ENCODE peak calls at places on chromosomes 5 and 9, in six cellular contexts. J, R, E, F, T and D are unnamed samples.

GRCh38 chr9:133733421-133734250 is 4.5 kb downstream of the SARDH start:
- DNase-seq in R (no peak), E (no peak), T (no peak), F (no peak), J (no peak), D (no peak)

GRCh38 chr9:89686134-89686533 is 81.3 kb downstream of the GADD45G start:
- DNase-seq in J (no peak), F (peak; percentile 90), R (no peak), T (peak; percentile 57), E (no peak), D (no peak)

GRCh38 chr5:174204914-174205313 is 159.4 kb downstream of the NSG2 start:
- DNase-seq in J (no peak), E (no peak), R (no peak), F (peak; percentile 60), T (no peak), D (no peak)

GRCh38 chr9:111601237-111602018 is 2.0 kb upstream of the PTGR1 start:
- DNase-seq in F (no peak), E (peak; percentile 75), R (no peak), T (no peak), J (no peak), D (no peak)

GRCh38 chr5:155189981-155190380 is 176.4 kb downstream of the KIF4B start:
- DNase-seq in J (no peak), F (no peak), E (no peak), T (no peak), R (no peak), D (no peak)

GRCh38 chr9:15150939-15151338 is 156.1 kb downstream of the TTC39B start:
- DNase-seq in J (no peak), E (no peak), F (no peak), R (no peak), T (no peak), D (no peak)

GRCh38 chr5:75368391-75368790 is 31.4 kb downstream of the HMGCR start:
- DNase-seq in R (no peak), E (no peak), J (peak; percentile 16), T (no peak), F (no peak), D (peak; percentile 14)

GRCh38 chr5:139776856-139777255 is 18.8 kb upstream of the PSD2 start:
- DNase-seq in T (no peak), R (no peak), J (no peak), F (no peak), E (no peak), D (no peak)

GRCh38 chr5:175778951-175779475 is 92.4 kb upstream of the CPLX2 start:
- DNase-seq in J (no peak), R (peak; percentile 15), T (peak; percentile 40), E (peak; percentile 40), F (peak; percentile 68), D (no peak)

GRCh38 chr9:3936520-3937235 is 363.2 kb downstream of the GLIS3 start:
- DNase-seq in F (no peak), E (no peak), T (no peak), J (no peak), R (no peak), D (no peak)

GRCh38 chr5:1291611-1292080 is 3.2 kb downstream of the TERT start:
- DNase-seq in R (no peak), J (no peak), T (no peak), F (no peak), E (no peak), D (no peak)

GRCh38 chr9:581673-582497 is 259.6 kb upstream of the DMRT1 start:
- DNase-seq in R (peak; percentile 2), E (no peak), F (peak; percentile 30), J (no peak), T (no peak), D (no peak)

GRCh38 chr5:15752886-15753285 is 252.9 kb downstream of the FBXL7 start:
- DNase-seq in T (no peak), F (peak; percentile 4), R (no peak), J (no peak), E (no peak), D (no peak)

GRCh38 chr5:102911973-102912372 is 156.9 kb downstream of the PAM start:
- DNase-seq in E (no peak), R (peak; percentile 61), F (no peak), J (peak; percentile 24), T (no peak), D (peak; percentile 17)

GRCh38 chr5:74327339-74327685 is 313.2 kb downstream of the ENC1 start:
- DNase-seq in T (no peak), R (no peak), E (no peak), F (no peak), J (no peak), D (no peak)

GRCh38 chr5:132044207-132044606 is 16.2 kb upstream of the IL3 start:
- DNase-seq in J (no peak), R (no peak), T (peak; percentile 3), E (no peak), F (no peak), D (no peak)

GRCh38 chr9:87890866-87891265 is 8.2 kb downstream of the SPATA31E1 start:
- DNase-seq in R (no peak), T (no peak), E (no peak), F (no peak), J (no peak), D (no peak)

GRCh38 chr9:97803167-97804058 is 49.6 kb upstream of the FOXE1 start:
- DNase-seq in J (no peak), E (peak; percentile 71), T (peak; percentile 84), F (peak; percentile 90), R (peak; percentile 28), D (no peak)
- TF ChIP-seq CTCF in J (no peak), E (no peak), T (peak; percentile 55), F (no peak), R (peak; percentile 7), D (no peak)

DNA sequence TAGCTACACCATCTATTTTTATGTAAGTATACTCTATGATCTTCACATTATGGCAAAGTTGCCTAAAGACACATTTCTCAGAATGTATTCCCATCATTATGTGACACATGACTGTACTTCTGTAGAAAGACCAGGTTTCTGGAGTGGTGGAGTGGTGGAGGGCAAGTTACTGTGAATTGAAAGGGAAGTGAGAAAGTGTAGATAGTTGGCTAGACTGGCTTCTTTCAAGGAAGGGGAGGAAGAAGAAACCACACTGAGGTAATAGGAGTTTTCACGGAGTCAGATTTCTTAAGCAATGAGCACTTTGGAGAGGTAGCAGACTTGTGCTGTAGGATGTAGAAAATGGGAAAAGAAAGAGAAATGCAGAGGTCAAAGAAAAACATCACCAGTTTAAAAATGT is 50.9 kb upstream of the EQTN start:
- DNase-seq in J (no peak), F (no peak), E (no peak), T (no peak), R (no peak), D (no peak)
- H3K4me3 ChIP-seq in J (no peak overlapping the region), F (no peak overlapping the region), E (no peak overlapping the region), T (no peak overlapping the region), R (no peak overlapping the region), D (no peak overlapping the region)

DNA sequence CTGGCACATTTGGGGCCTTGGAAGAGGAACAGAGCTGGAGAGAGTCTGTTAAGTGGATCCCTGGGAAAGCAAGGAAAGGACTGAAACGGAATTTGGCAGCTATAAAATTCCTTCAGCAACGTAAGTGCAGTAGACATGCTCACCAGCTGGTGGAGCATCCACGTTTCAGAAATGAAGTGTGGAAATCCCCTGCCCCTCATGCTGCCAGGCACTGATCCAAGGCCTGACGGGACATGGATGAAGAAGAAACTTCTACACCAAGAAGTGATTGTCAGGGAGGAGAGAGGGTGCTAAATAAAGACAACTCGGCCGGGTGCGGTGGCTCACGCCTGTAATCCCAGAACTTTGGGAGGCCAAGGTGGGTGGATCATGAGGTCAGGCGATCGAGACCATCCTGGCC is 209.3 kb downstream of the ROR2 start:
- DNase-seq in F (no peak), T (no peak), J (peak; percentile 69), R (no peak), E (no peak), D (peak; percentile 36)
- TF ChIP-seq CTCF in F (no peak), T (peak; percentile 12), J (peak; percentile 53), R (peak; percentile 8), E (no peak), D (peak; percentile 38)

DNA sequence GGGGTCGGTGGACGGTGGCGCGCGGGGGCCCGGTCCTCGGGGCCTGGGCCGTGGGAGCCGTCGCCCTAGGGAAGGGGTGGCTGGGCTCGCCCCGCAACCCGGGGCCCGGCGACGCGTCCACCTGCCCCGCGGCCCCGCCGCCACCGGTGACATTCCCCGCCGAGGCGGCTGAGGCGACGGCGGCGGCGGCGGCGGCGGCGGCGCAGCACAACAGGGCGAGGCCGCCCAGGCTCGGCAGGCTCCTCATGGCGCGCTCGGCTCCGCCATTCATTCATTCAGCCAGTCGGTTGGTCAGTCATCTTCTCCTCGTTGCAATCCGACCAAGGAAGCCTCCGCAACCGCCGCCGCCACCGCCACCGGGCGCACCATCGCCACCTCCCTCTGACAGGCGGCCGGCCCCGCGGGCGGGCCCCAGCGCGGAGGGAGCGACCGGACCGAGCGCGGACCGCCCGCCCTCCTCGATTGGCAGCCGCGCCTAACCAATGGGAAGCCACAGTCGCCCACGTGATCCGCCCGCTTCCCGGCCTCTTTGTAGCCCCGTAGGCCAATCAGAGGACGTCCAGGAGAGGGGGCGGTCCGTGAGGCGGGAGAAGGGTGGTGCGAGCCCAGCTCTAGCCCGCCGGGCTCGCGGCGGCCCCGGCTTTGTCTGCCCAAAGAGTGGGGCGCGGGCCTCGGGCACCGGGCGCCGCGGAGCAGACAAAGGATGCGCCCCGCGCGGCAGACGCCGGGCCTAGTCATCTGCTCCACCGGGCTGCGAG is at the start of gene MEGF9:
- DNase-seq in J (peak; percentile 91), F (peak; percentile 98), E (peak; percentile 94), R (peak; percentile 90), T (peak; percentile 99), D (peak; percentile 86)
- H3K4me3 ChIP-seq in J (peak within 1 kb of the TSS; percentile 77), F (peak within 1 kb of the TSS; percentile 58), E (peak within 1 kb of the TSS; percentile 86), R (peak within 1 kb of the TSS; percentile 62), T (peak within 1 kb of the TSS; percentile 83), D (peak within 1 kb of the TSS; percentile 72)

GRCh38 chr5:129768715-129769114 is 20.8 kb downstream of the MINAR2 start:
- DNase-seq in F (no peak), T (no peak), J (no peak), R (no peak), E (no peak), D (no peak)

GRCh38 chr5:129770034-129770433 is 22.1 kb downstream of the MINAR2 start:
- DNase-seq in R (no peak), J (no peak), E (no peak), F (no peak), T (no peak), D (no peak)

GRCh38 chr5:129767927-129768380 is 20.1 kb downstream of the MINAR2 start:
- DNase-seq in J (peak; percentile 71), T (peak; percentile 75), F (peak; percentile 62), E (peak; percentile 55), R (peak; percentile 92), D (peak; percentile 49)

GRCh38 chr5:129763651-129764050 is 15.8 kb downstream of the MINAR2 start:
- DNase-seq in F (no peak), J (no peak), E (no peak), R (no peak), T (no peak), D (no peak)

DNA sequence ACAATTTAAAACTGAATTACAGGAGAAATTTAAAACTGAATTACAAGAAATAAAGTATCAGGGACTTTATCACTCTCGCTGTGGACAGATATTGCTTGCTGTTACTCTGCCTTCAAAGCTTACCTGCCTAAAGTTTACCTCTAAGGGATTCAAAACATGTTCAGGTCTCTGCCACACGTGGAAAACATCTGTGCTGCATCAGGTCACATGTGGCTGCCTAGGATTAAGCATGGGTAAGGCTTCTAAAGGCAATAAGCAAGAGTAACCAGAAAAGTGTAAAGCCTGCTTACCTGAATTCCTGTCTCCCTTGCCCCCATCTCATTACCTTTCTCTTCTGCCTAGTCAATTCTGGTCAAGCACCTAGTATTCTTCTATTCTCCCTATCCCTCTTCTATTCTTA is 18.9 kb downstream of the MINAR2 start:
- DNase-seq in J (no peak), F (no peak), T (no peak), R (no peak), E (no peak), D (no peak)
- TF ChIP-seq CTCF in J (no peak), F (no peak), T (no peak), R (no peak), E (no peak), D (no peak)

GRCh38 chr5:168382421-168382820 is 91.0 kb downstream of the WWC1 start:
- DNase-seq in T (no peak), F (no peak), R (no peak), J (no peak), E (no peak), D (no peak)
- H3K4me3 ChIP-seq in T (no peak overlapping the region), F (no peak overlapping the region), R (no peak overlapping the region), J (no peak overlapping the region), E (no peak overlapping the region), D (no peak overlapping the region)